ENCODE peak calls at places on chromosomes 4 and X, in nine cellular contexts. R is cardiac fibroblast, A is WTC11, M is D721Med, V is HepG2, K is spleen, G is AG09309, S is neural crest cell, P is left lung. Q is an unnamed sample.

GRCh38 chr4:110245567-110245966 is 47.2 kb upstream of the ELOVL6 start:
- DNase-seq in M (no peak), V (no peak), P (no peak), K (no peak), S (no peak), G (no peak), A (no peak), R (peak), Q (no peak)

GRCh38 chr4:107801766-107802211 is 22.9 kb upstream of the SGMS2 start:
- DNase-seq in M (no peak), R (no peak), G (peak), A (no peak), S (no peak), P (peak), K (no peak), V (no peak), Q (no peak)

GRCh38 chr4:102165584-102165983 is 179.7 kb downstream of the SLC39A8 start:
- DNase-seq in A (peak), V (no peak), M (no peak), G (no peak), P (no peak), S (no peak), R (no peak), K (no peak), Q (no peak)

GRCh38 chrX:70434914-70435586 is 9.6 kb upstream of the DLG3 start:
- DNase-seq in A (no peak), G (no peak), K (no peak), P (no peak), M (no peak), S (no peak), R (peak), V (no peak), Q (no peak)

GRCh38 chrX:119236599-119237525 is 777 bp downstream of the PGRMC1 start:
- DNase-seq in A (peak), K (peak), V (no peak), M (no peak), S (no peak), G (no peak), P (no peak), R (peak), Q (no peak)

GRCh38 chr4:32219306-32220075 is 1499.3 kb downstream of the PCDH7 start:
- DNase-seq in R (peak), K (no peak), V (no peak), P (no peak), S (no peak), G (no peak), M (no peak), A (no peak), Q (no peak)

GRCh38 chr4:9804918-9805317 is 23.5 kb downstream of the DRD5 start:
- DNase-seq in P (no peak), A (no peak), K (no peak), M (no peak), R (no peak), G (no peak), V (no peak), S (no peak), Q (no peak)

GRCh38 chrX:49202022-49202421 is 2.0 kb upstream of the SYP start:
- DNase-seq in S (no peak), K (no peak), G (no peak), V (no peak), A (no peak), P (no peak), R (no peak), M (no peak), Q (no peak)

GRCh38 chr4:99462875-99463464 is 27.8 kb upstream of the ADH7 start:
- DNase-seq in G (peak), V (peak), S (peak), M (peak), P (peak), K (peak), R (peak), A (peak), Q (no peak)

GRCh38 chrX:111270339-111270738 is at the start of gene CAPN6:
- DNase-seq in P (no peak), G (no peak), M (no peak), K (no peak), R (no peak), A (peak), S (no peak), V (no peak), Q (no peak)

GRCh38 chr4:183912585-183912984 is 7.5 kb downstream of the STOX2 start:
- DNase-seq in R (peak), V (no peak), A (no peak), K (no peak), S (no peak), M (no peak), G (no peak), P (no peak), Q (no peak)

GRCh38 chr4:65791111-65791806 is 121.0 kb upstream of the EPHA5 start:
- DNase-seq in R (no peak), S (no peak), V (no peak), G (no peak), K (no peak), P (no peak), M (no peak), A (no peak), Q (no peak)

GRCh38 chr4:40160258-40160657 is 36.6 kb upstream of the RHOH start:
- DNase-seq in M (no peak), K (no peak), R (no peak), S (no peak), A (no peak), P (no peak), G (no peak), V (no peak), Q (no peak)

GRCh38 chr4:149932188-149932587 is 116.5 kb upstream of the IQCM start:
- DNase-seq in G (no peak), A (no peak), P (no peak), K (no peak), V (no peak), S (no peak), R (no peak), M (no peak), Q (no peak)

GRCh38 chr4:84573738-84574720 is 8.9 kb upstream of the CDS1 start:
- DNase-seq in P (no peak), V (no peak), S (no peak), A (no peak), R (no peak), M (no peak), G (no peak), K (no peak), Q (no peak)

GRCh38 chrX:74421181-74422028 is at the start of gene SLC16A2:
- DNase-seq in K (peak), A (peak), G (peak), R (peak), S (peak), M (peak), V (no peak), P (peak), Q (no peak)

GRCh38 chrX:51484616-51485015 is 11.8 kb downstream of the NUDT11 start:
- DNase-seq in P (no peak), M (no peak), G (no peak), V (no peak), K (no peak), S (no peak), A (no peak), R (no peak), Q (no peak)

GRCh38 chrX:53280703-53281320 is 572 bp downstream of the IQSEC2 start:
- DNase-seq in G (no peak), A (no peak), R (peak), M (no peak), K (no peak), V (no peak), P (no peak), S (no peak), Q (no peak)

GRCh38 chr4:184938871-184939270 is 79.4 kb upstream of the HELT start:
- DNase-seq in R (no peak), S (no peak), V (no peak), M (no peak), P (no peak), K (no peak), A (no peak), G (no peak), Q (no peak)

GRCh38 chr4:99711657-99712056 is 54.0 kb upstream of the C4orf54 start:
- DNase-seq in R (no peak), A (no peak), K (no peak), M (no peak), G (no peak), V (no peak), P (no peak), S (no peak), Q (no peak)

GRCh38 chr4:106691749-106692148 is 323.2 kb upstream of the GIMD1 start:
- DNase-seq in K (no peak), G (no peak), M (no peak), P (no peak), A (no peak), R (no peak), V (no peak), S (no peak), Q (no peak)
- TF ChIP-seq CTCF in K (no peak), G (peak), M (peak), P (no peak), A (no peak), R (peak), V (no peak), S (peak), Q (peak)

GRCh38 chr4:37524267-37524666 is 161.9 kb downstream of the RELL1 start:
- DNase-seq in M (no peak), S (no peak), A (peak), K (no peak), V (no peak), G (no peak), P (no peak), R (no peak), Q (no peak)
- TF ChIP-seq CTCF in M (no peak), S (no peak), A (no peak), K (no peak), V (no peak), G (no peak), P (no peak), R (no peak), Q (no peak)

GRCh38 chrX:34341814-34342213 is 209.7 kb upstream of the FAM47A start:
- DNase-seq in V (no peak), S (no peak), A (no peak), M (no peak), P (no peak), K (no peak), G (no peak), R (no peak), Q (no peak)

GRCh38 chrX:34343001-34343400 is 210.9 kb upstream of the FAM47A start:
- DNase-seq in P (no peak), S (no peak), A (no peak), K (no peak), M (no peak), V (no peak), R (no peak), G (no peak), Q (no peak)

GRCh38 chrX:34338046-34338445 is 205.9 kb upstream of the FAM47A start:
- DNase-seq in A (no peak), G (no peak), M (no peak), R (no peak), P (no peak), S (no peak), V (no peak), K (no peak), Q (no peak)

DNA sequence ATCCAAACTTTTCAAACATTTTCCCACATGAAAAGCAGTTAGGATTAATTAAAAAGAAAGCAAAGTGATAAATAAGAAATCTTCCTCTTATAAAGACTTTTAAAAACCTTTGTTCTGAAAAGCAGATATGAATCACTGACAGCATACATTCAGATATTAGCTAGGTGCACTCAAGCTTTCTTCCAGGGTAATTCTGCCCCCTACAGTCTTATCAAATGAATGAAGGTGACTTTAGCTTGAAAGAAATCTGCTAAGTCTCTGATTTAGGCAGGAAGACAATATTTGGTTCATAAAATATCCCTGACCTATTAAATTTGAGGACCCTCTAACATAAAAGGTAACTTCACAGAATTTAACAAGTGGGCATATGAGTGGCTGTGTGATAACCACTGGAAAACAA is 209.1 kb upstream of the FAM47A start:
- DNase-seq in G (no peak), M (no peak), P (no peak), R (peak), V (no peak), A (no peak), S (no peak), K (no peak), Q (no peak)
- TF ChIP-seq CTCF in G (no peak), M (peak), P (no peak), R (no peak), V (no peak), A (no peak), S (peak), K (no peak), Q (peak)

DNA sequence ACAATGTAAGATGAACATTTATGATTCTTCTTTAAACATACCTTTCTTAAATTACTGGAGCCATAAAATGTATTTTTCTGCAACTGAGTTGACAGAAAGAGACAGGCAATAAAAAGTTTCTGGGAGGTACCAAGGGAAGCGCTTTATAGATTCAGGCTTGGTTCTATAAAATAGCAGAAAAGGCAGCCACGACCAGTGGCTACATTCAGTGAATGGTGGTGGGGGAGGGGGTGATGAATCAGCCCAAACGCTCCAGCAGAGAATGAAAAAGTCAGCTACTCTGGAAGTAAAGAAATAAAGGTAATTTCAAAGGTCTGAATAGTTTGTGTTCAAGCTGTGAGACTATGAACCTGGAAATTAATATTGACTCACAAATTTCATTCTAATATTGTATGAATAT is 456.1 kb downstream of the KCTD8 start:
- DNase-seq in R (no peak), V (no peak), S (no peak), K (no peak), A (no peak), M (no peak), G (no peak), P (no peak), Q (no peak)
- TF ChIP-seq CTCF in R (no peak), V (no peak), S (no peak), K (no peak), A (no peak), M (no peak), G (no peak), P (no peak), Q (no peak)

GRCh38 chr4:2497324-2497723 is 28.4 kb downstream of the RNF4 start:
- DNase-seq in R (no peak), M (no peak), G (no peak), A (no peak), P (no peak), S (no peak), V (no peak), K (no peak), Q (no peak)
- TF ChIP-seq CTCF in R (no peak), M (no peak), G (no peak), A (no peak), P (no peak), S (no peak), V (no peak), K (no peak), Q (no peak)

GRCh38 chr4:22363071-22363470 is 152.8 kb downstream of the ADGRA3 start:
- DNase-seq in R (no peak), A (no peak), V (no peak), G (no peak), S (no peak), P (no peak), M (no peak), K (no peak), Q (no peak)

GRCh38 chr4:22356996-22357596 is 158.8 kb downstream of the ADGRA3 start:
- DNase-seq in M (peak), R (peak), A (no peak), K (no peak), V (no peak), P (no peak), S (no peak), G (peak), Q (no peak)
- TF ChIP-seq CTCF in M (peak), R (peak), A (no peak), K (peak), V (peak), P (no peak), S (peak), G (peak), Q (peak)

GRCh38 chr4:36411338-36411737 is 129.9 kb downstream of the DTHD1 start:
- DNase-seq in P (no peak), G (no peak), A (no peak), V (no peak), S (no peak), R (no peak), M (no peak), K (no peak), Q (no peak)

GRCh38 chr4:36420111-36420679 is 138.8 kb downstream of the DTHD1 start:
- DNase-seq in G (no peak), V (no peak), A (peak), R (no peak), S (no peak), M (no peak), K (no peak), P (no peak), Q (no peak)

DNA sequence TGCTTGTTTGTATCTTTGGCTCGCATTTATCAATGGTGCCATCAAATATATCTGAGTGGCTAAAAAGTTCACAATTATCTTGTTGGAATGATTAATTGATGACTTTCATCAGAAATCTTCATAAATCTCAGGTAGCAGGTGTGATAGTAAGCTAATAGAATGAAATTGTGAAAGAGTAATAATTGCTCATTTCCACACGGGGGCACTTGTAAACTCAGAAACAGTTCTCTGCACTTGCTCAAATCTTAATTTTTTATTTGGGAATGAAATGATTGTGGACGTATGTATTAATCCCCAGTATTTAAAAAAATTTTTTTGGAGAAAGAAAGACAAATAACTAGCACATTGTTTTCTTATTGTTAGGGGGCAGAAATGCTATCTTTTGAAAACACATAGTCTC is 132.8 kb downstream of the DTHD1 start:
- DNase-seq in A (no peak), K (no peak), S (no peak), R (no peak), G (no peak), M (no peak), P (no peak), V (no peak), Q (no peak)
- TF ChIP-seq CTCF in A (no peak), K (no peak), S (peak), R (no peak), G (no peak), M (peak), P (no peak), V (peak), Q (peak)

DNA sequence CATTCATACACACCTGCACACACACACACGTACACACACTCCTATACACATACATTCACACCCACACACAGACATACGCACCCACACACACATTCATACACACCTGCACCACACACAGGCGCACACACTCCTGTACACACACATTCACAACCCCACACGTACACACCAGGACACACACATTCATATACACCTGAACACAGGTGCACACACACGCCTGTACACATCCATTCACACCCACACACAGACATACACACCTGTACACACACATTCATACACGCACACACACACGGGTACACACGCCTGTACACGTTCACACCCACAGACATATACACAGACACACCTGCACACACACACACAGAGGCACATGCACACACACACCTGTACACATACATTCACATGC is 53.0 kb upstream of the PPP2R3B start:
- DNase-seq in K (no peak), P (no peak), R (no peak), G (no peak), V (no peak), A (no peak), M (no peak), S (no peak), Q (peak)
- TF ChIP-seq CTCF in K (no peak), P (no peak), R (no peak), G (no peak), V (no peak), A (no peak), M (no peak), S (no peak), Q (no peak)

DNA sequence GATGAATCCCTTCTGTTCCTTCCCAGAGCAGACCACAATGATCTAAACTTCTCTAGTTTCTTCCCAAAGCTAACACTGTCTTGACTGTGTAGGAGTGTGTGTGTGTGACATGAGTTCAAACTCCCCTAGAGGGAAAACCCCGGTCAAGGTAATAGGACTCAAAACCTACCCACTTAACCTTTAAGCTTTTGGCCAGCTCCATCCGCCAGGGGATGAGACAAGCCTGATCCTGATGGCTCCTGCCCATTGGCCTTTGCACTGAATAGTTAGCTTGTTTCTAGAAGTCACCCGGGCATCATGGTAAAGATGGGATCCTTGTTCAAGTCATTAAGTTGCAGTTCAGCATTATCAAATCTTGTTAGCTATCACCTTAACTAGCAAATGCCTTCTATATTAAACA is 738.4 kb downstream of the RPA4 start:
- DNase-seq in P (no peak), S (no peak), M (no peak), G (no peak), A (no peak), R (no peak), K (no peak), V (no peak), Q (no peak)
- TF ChIP-seq CTCF in P (no peak), S (no peak), M (no peak), G (no peak), A (no peak), R (no peak), K (no peak), V (no peak), Q (no peak)

GRCh38 chrX:65741823-65742222 is 74.4 kb downstream of the MSN start:
- DNase-seq in G (no peak), P (no peak), M (no peak), R (no peak), A (no peak), V (no peak), S (no peak), K (no peak), Q (no peak)

GRCh38 chrX:65745427-65745826 is 78.0 kb downstream of the MSN start:
- DNase-seq in K (no peak), P (no peak), S (no peak), V (no peak), M (no peak), G (no peak), A (no peak), R (no peak), Q (no peak)

GRCh38 chrX:65744965-65745364 is 77.5 kb downstream of the MSN start:
- DNase-seq in R (peak), V (no peak), K (no peak), P (no peak), G (no peak), A (no peak), M (no peak), S (no peak), Q (no peak)

GRCh38 chrX:65750674-65751469 is 83.4 kb downstream of the MSN start:
- DNase-seq in A (no peak), G (no peak), R (no peak), K (no peak), P (no peak), M (no peak), S (no peak), V (no peak), Q (no peak)

GRCh38 chrX:65745992-65746391 is 78.5 kb downstream of the MSN start:
- DNase-seq in G (no peak), R (peak), K (no peak), A (no peak), M (no peak), S (no peak), P (no peak), V (no peak), Q (no peak)
- TF ChIP-seq CTCF in G (no peak), R (peak), K (no peak), A (no peak), M (no peak), S (no peak), P (no peak), V (no peak), Q (peak)